ENCODE peak calls at places on chromosomes 1 and 21, in ten cellular contexts. R, S, E, Y, H, J, W, B, A and X are unnamed samples.

GRCh38 chr1:157004771-157005170 is 40.8 kb downstream of the ARHGEF11 start:
- DNase-seq in R (peak; percentile 3), S (no peak), E (no peak), Y (no peak), H (no peak), J (no peak), W (no peak), B (no peak), A (no peak), X (no peak)

GRCh38 chr1:181139631-181140051 is 51.1 kb downstream of the IER5 start:
- DNase-seq in R (peak; percentile 64), S (no peak), E (no peak), Y (no peak), H (no peak), J (no peak), W (no peak), B (no peak), A (no peak), X (peak; percentile 40)

GRCh38 chr21:43703068-43703880 is 15.7 kb upstream of the PDXK start:
- DNase-seq in R (peak; percentile 56), S (peak; percentile 65), E (no peak), Y (peak; percentile 80), H (peak; percentile 85), J (peak; percentile 52), W (no peak), B (peak; percentile 65), A (no peak), X (no peak)

GRCh38 chr1:245797592-245798366 is 643.0 kb downstream of the KIF26B start:
- DNase-seq in R (no peak), S (peak; percentile 61), E (peak; percentile 39), Y (no peak), H (no peak), J (no peak), W (no peak), B (no peak), A (no peak), X (peak; percentile 23)

GRCh38 chr1:32877211-32878110 is 6.7 kb upstream of the FNDC5 start:
- DNase-seq in R (no peak), S (no peak), E (no peak), Y (peak; percentile 43), H (peak; percentile 49), J (no peak), W (peak; percentile 51), B (no peak), A (no peak), X (no peak)

GRCh38 chr1:27816921-27817630 is 13.5 kb upstream of the PPP1R8 start:
- DNase-seq in R (no peak), S (no peak), E (no peak), Y (no peak), H (no peak), J (no peak), W (no peak), B (peak; percentile 83), A (no peak), X (no peak)

GRCh38 chr1:181100015-181100905 is 11.8 kb downstream of the IER5 start:
- DNase-seq in R (no peak), S (no peak), E (no peak), Y (no peak), H (no peak), J (no peak), W (no peak), B (no peak), A (no peak), X (no peak)

GRCh38 chr1:243550276-243550675 is 294.4 kb downstream of the SDCCAG8 start:
- DNase-seq in R (no peak), S (no peak), E (no peak), Y (no peak), H (no peak), J (no peak), W (no peak), B (no peak), A (no peak), X (no peak)

GRCh38 chr1:5940723-5941407 is 51.4 kb downstream of the NPHP4 start:
- DNase-seq in R (no peak), S (no peak), E (no peak), Y (no peak), H (no peak), J (no peak), W (no peak), B (no peak), A (no peak), X (no peak)

GRCh38 chr1:162822391-162823200 is 32.1 kb downstream of the HSD17B7 start:
- DNase-seq in R (no peak), S (peak; percentile 74), E (peak; percentile 19), Y (peak; percentile 35), H (no peak), J (no peak), W (peak; percentile 32), B (peak; percentile 32), A (no peak), X (peak; percentile 51)
- TF ChIP-seq CTCF in R (no peak), S (peak; percentile 21), E (no peak), Y (no peak), H (no peak), J (no peak), W (no peak), B (peak; percentile 5), A (no peak), X (no peak)

GRCh38 chr1:21219674-21220073 is 43.0 kb upstream of the EIF4G3 start:
- DNase-seq in R (no peak), S (no peak), E (no peak), Y (no peak), H (no peak), J (no peak), W (no peak), B (no peak), A (no peak), X (no peak)

GRCh38 chr1:21216835-21217811 is 40.4 kb upstream of the EIF4G3 start:
- DNase-seq in R (no peak), S (peak; percentile 72), E (peak; percentile 68), Y (peak; percentile 65), H (peak; percentile 82), J (peak; percentile 44), W (peak; percentile 63), B (peak; percentile 77), A (no peak), X (peak; percentile 57)

GRCh38 chr1:21212126-21212525 is 35.4 kb upstream of the EIF4G3 start:
- DNase-seq in R (no peak), S (no peak), E (no peak), Y (no peak), H (no peak), J (no peak), W (no peak), B (no peak), A (no peak), X (no peak)

GRCh38 chr1:21220815-21221214 is 44.1 kb upstream of the EIF4G3 start:
- DNase-seq in R (no peak), S (no peak), E (no peak), Y (no peak), H (no peak), J (no peak), W (no peak), B (no peak), A (no peak), X (no peak)

GRCh38 chr1:21217812-21218596 is 41.3 kb upstream of the EIF4G3 start:
- DNase-seq in R (no peak), S (peak; percentile 74), E (peak; percentile 80), Y (peak; percentile 31), H (peak; percentile 76), J (no peak), W (no peak), B (peak; percentile 46), A (no peak), X (peak; percentile 28)
- TF ChIP-seq CTCF in R (peak; percentile 54), S (peak; percentile 86), E (peak; percentile 35), Y (no peak), H (peak; percentile 21), J (no peak), W (peak; percentile 29), B (peak; percentile 30), A (peak; percentile 47), X (no peak)

DNA sequence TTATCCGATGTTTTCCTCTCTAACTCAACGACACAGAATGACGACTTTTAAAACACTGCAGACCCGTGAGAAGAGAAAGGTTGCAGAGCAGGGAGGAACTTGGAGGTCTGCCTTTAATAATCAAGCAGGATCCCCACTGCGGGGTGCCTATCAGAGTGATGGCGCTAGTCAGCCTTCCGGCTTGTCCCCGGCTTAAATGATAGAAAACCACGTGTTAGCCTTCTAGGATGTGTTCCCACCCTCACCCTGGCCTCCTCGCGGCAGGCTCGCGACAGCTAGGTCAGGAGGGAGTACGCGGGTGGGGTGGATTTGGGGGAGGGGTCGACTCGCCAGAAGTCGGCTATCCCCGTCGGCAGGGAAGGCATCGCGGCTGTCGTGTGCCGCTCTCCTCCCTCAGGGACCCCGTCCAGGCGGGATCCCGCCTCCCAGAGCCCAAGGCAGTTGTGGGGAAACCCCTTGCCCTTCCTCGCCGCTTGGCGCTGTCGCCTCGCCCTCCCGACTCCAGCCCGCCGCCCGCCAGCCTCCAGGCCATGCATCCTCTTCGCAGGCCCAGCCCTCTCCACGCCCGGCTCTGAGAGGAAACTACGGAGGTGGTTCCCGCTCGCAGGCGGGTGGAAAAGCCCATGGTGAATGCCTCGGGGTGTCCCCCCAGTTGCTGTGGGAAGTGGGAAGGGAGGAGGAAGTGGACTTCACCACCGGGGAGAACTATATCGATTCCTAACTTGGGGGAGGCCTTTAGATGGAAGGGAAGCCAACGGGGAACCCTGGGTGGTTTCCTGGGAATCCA is 1.1 kb upstream of the SMG7 start:
- DNase-seq in R (peak; percentile 33), S (peak; percentile 92), E (peak; percentile 77), Y (peak; percentile 71), H (peak; percentile 94), J (peak; percentile 79), W (peak; percentile 83), B (peak; percentile 87), A (peak; percentile 24), X (peak; percentile 90)
- TF ChIP-seq CTCF in R (no peak), S (no peak), E (no peak), Y (no peak), H (no peak), J (no peak), W (peak; percentile 23), B (no peak), A (no peak), X (no peak)

DNA sequence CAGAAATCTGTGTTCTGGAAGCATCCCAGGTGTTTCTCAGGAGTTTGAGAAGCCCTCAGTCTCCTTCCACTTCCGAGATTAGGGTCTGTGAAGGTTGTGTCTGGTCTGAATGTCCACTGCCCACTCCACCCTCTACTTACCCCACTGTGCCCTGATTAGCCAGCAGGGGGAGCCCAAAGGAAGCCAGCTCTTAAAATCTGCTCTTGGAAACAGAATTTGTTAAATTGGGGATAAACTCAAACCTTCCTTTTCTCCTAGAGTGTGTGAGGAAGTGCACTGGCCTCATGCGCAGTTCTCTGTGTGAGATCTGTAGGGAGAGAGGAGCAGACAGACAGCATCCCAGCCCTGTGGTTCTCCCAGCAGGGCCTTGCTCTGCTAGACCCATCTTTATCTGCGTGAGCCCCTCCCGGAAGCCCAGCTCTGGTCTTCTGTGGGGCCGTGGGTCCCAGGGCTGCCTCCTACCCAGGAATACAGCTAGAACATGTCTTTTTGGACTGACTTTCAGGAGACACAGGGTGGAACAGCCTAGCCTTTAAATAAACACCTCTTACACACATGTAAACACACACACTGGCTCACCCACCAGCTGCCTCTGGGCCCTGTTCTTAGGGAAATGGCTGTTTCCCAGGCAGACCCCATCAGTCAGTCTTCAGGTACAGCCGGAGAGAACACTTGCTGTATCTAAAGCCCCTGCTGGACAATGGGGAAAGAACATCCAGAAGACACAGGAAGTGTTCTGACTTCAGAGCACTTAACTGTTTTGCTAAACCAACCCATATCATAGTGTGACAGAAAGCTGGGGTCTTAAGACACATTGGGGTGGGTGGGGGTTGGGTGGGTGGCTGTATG is 52.2 kb downstream of the SMYD2 start:
- DNase-seq in R (peak; percentile 30), S (peak; percentile 62), E (peak; percentile 58), Y (peak; percentile 66), H (no peak), J (no peak), W (peak; percentile 76), B (peak; percentile 61), A (peak; percentile 39), X (peak; percentile 75)
- TF ChIP-seq CTCF in R (peak; percentile 97), S (peak; percentile 80), E (peak; percentile 81), Y (peak; percentile 51), H (peak; percentile 73), J (peak; percentile 34), W (peak; percentile 65), B (peak; percentile 87), A (peak; percentile 96), X (peak; percentile 91)